ENCODE peak calls at places on chromosomes 12 and 14, in eight cellular contexts. W is stomach; Y is transverse colon; C is CD8-positive, alpha-beta memory T cell; B is PC-3; E is brain microvascular endothelial cell; O is adrenal gland; S is A549. J is an unnamed sample.

GRCh38 chr14:67461341-67461985 is 27.1 kb downstream of the TMEM229B start:
- DNase-seq in W (no peak), Y (no peak), C (no peak), B (no peak), E (peak), O (peak), S (no peak), J (no peak)

GRCh38 chr12:132597333-132598283 is 12.8 kb downstream of the LRCOL1 start:
- DNase-seq in W (no peak), Y (no peak), C (no peak), B (peak), E (peak), O (no peak), S (no peak), J (no peak)

GRCh38 chr12:123075092-123075491 is 75.8 kb downstream of the PITPNM2 start:
- DNase-seq in W (no peak), Y (no peak), C (no peak), B (no peak), E (no peak), O (no peak), S (no peak), J (no peak)

GRCh38 chr14:69335421-69335820 is 62.7 kb downstream of the ERH start:
- DNase-seq in W (no peak), Y (no peak), C (no peak), B (peak), E (no peak), O (no peak), S (no peak), J (no peak)

GRCh38 chr12:47276253-47277070 is 196.7 kb upstream of the AMIGO2 start:
- DNase-seq in W (no peak), Y (peak), C (peak), B (peak), E (no peak), O (peak), S (no peak), J (no peak)

GRCh38 chr12:1844223-1844622 is 23.9 kb downstream of the LRTM2 start:
- DNase-seq in W (no peak), Y (peak), C (no peak), B (no peak), E (no peak), O (no peak), S (no peak), J (no peak)

GRCh38 chr14:68081489-68081888 is 261.9 kb downstream of the RAD51B start:
- DNase-seq in W (no peak), Y (no peak), C (no peak), B (no peak), E (no peak), O (no peak), S (no peak), J (no peak)

GRCh38 chr14:76550534-76550933 is 174.6 kb downstream of the ESRRB start:
- DNase-seq in W (no peak), Y (no peak), C (no peak), B (peak), E (no peak), O (no peak), S (no peak), J (no peak)

GRCh38 chr12:113461666-113462065 is 10.0 kb downstream of the LHX5 start:
- DNase-seq in W (no peak), Y (no peak), C (no peak), B (peak), E (no peak), O (no peak), S (peak), J (no peak)

GRCh38 chr14:69985456-69985855 is 106.2 kb downstream of the SMOC1 start:
- DNase-seq in W (no peak), Y (no peak), C (no peak), B (no peak), E (peak), O (peak), S (no peak), J (no peak)

GRCh38 chr14:49447725-49448124 is 138.5 kb downstream of the RPS29 start:
- DNase-seq in W (no peak), Y (no peak), C (no peak), B (no peak), E (no peak), O (no peak), S (no peak), J (no peak)

GRCh38 chr12:93301171-93301570 is 76.6 kb upstream of the NUDT4 start:
- DNase-seq in W (no peak), Y (no peak), C (no peak), B (no peak), E (no peak), O (no peak), S (no peak), J (no peak)

GRCh38 chr12:117867348-117867747 is 101.4 kb downstream of the KSR2 start:
- DNase-seq in W (no peak), Y (no peak), C (no peak), B (no peak), E (no peak), O (no peak), S (no peak), J (no peak)

GRCh38 chr14:69079188-69079742 is 73.7 kb downstream of the DCAF5 start:
- DNase-seq in W (no peak), Y (no peak), C (no peak), B (peak), E (peak), O (no peak), S (peak), J (no peak)

GRCh38 chr12:46402451-46402850 is 29.9 kb upstream of the SLC38A2 start:
- DNase-seq in W (no peak), Y (peak), C (no peak), B (peak), E (no peak), O (peak), S (no peak), J (no peak)

GRCh38 chr14:61531741-61532505 is 163.4 kb upstream of the HIF1A start:
- DNase-seq in W (peak), Y (peak), C (no peak), B (peak), E (no peak), O (no peak), S (no peak), J (no peak)
- H3K27ac ChIP-seq in W (peak), Y (peak), C (no peak), B (peak), E (peak), O (peak), S (peak), J (no peak)

DNA sequence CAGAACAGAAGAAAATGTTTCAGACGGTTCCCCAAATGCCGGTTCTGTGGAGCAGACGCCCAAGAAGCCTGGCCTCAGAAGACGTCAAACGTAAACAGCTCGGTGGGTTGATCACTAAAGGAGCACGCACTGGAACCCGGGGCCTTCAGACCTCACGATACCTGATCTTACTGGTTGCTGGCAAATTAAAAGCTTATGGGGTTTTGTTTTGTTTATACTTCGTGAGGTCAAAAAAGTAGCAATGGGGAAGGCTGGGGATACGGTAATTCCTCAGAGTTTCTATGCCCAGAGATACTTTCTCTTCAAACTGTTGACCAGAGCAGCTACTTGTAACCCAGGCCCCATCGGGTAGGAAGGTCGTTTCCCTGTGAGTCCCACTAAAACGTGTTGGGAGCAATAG is 1.7 kb downstream of the CDKN1B start:
- DNase-seq in W (no peak), Y (no peak), C (no peak), B (peak), E (no peak), O (no peak), S (no peak), J (no peak)
- H3K27ac ChIP-seq in W (peak), Y (peak), C (peak), B (peak), E (peak), O (peak), S (peak), J (peak)

GRCh38 chr14:52856139-52856538 is 64.7 kb upstream of the GNPNAT1 start:
- DNase-seq in W (no peak), Y (no peak), C (no peak), B (no peak), E (no peak), O (no peak), S (no peak), J (no peak)

GRCh38 chr14:52852810-52853521 is 61.6 kb upstream of the GNPNAT1 start:
- DNase-seq in W (no peak), Y (no peak), C (no peak), B (no peak), E (no peak), O (no peak), S (no peak), J (no peak)

GRCh38 chr14:52850520-52850919 is 59.1 kb upstream of the GNPNAT1 start:
- DNase-seq in W (no peak), Y (no peak), C (no peak), B (no peak), E (no peak), O (no peak), S (no peak), J (no peak)

GRCh38 chr14:52848626-52849025 is 57.2 kb upstream of the GNPNAT1 start:
- DNase-seq in W (no peak), Y (no peak), C (no peak), B (no peak), E (no peak), O (no peak), S (no peak), J (no peak)

GRCh38 chr14:52853522-52853854 is 62.1 kb upstream of the GNPNAT1 start:
- DNase-seq in W (no peak), Y (no peak), C (no peak), B (no peak), E (no peak), O (no peak), S (no peak), J (no peak)
- H3K27ac ChIP-seq in W (no peak), Y (no peak), C (no peak), B (no peak), E (no peak), O (no peak), S (peak), J (no peak)

GRCh38 chr12:121787063-121787774 is 6.3 kb downstream of the RHOF start:
- DNase-seq in W (peak), Y (peak), C (peak), B (peak), E (no peak), O (peak), S (no peak), J (no peak)
- H3K27ac ChIP-seq in W (peak), Y (peak), C (peak), B (peak), E (no peak), O (peak), S (peak), J (no peak)